ENCODE peak calls at places on chromosomes 13 and 19, in eight cellular contexts. R is fibroblast of lung, K is astrocyte, G is HFF-Myc, C is cardiac fibroblast, B is RWPE2, P is HFFc6, J is AG04450. E is an unnamed sample.

GRCh38 chr19:47661161-47661560 is 52.1 kb upstream of the EHD2 start:
- DNase-seq in R (peak; percentile 51), K (peak; percentile 44), G (no peak), C (no peak), B (no peak), P (no peak), J (no peak), E (no peak)

GRCh38 chr13:74070513-74070912 is 63.7 kb downstream of the KLF12 start:
- DNase-seq in R (no peak), K (no peak), G (no peak), C (no peak), B (no peak), P (no peak), J (no peak), E (no peak)

GRCh38 chr19:13160557-13160956 is 10.3 kb downstream of the IER2 start:
- DNase-seq in R (peak; percentile 53), K (no peak), G (no peak), C (peak; percentile 52), B (no peak), P (peak; percentile 64), J (no peak), E (no peak)

GRCh38 chr19:8244442-8244841 is 35.3 kb downstream of the CERS4 start:
- DNase-seq in R (no peak), K (no peak), G (no peak), C (no peak), B (no peak), P (no peak), J (no peak), E (no peak)

GRCh38 chr13:99454518-99455183 is 46.6 kb upstream of the TM9SF2 start:
- DNase-seq in R (no peak), K (no peak), G (no peak), C (no peak), B (no peak), P (no peak), J (no peak), E (no peak)

GRCh38 chr13:61276401-61276800 is 139.2 kb downstream of the PCDH20 start:
- DNase-seq in R (no peak), K (no peak), G (no peak), C (no peak), B (no peak), P (no peak), J (no peak), E (no peak)

GRCh38 chr13:48908381-48909087 is 67.2 kb upstream of the FNDC3A start:
- DNase-seq in R (peak; percentile 64), K (peak; percentile 54), G (no peak), C (peak; percentile 51), B (no peak), P (no peak), J (no peak), E (no peak)

GRCh38 chr19:19554074-19555023 is 16.3 kb downstream of the CILP2 start:
- DNase-seq in R (peak; percentile 36), K (peak; percentile 23), G (no peak), C (peak; percentile 54), B (peak; percentile 57), P (no peak), J (no peak), E (peak; percentile 82)

GRCh38 chr19:31505596-31505910 is 156.3 kb upstream of the TSHZ3 start:
- DNase-seq in R (no peak), K (no peak), G (no peak), C (no peak), B (peak; percentile 11), P (no peak), J (no peak), E (no peak)
- TF ChIP-seq CTCF in R (no peak), K (no peak), G (no peak), C (no peak), B (no peak), P (no peak), J (no peak), E (no peak)

GRCh38 chr13:39655569-39656324 is at the start of gene COG6:
- DNase-seq in R (peak; percentile 77), K (peak; percentile 58), G (peak; percentile 65), C (peak; percentile 88), B (peak; percentile 72), P (peak; percentile 72), J (peak; percentile 68), E (peak; percentile 90)
- TF ChIP-seq CTCF in R (no peak), K (no peak), G (no peak), C (peak; percentile 11), B (no peak), P (peak; percentile 37), J (no peak), E (no peak)

DNA sequence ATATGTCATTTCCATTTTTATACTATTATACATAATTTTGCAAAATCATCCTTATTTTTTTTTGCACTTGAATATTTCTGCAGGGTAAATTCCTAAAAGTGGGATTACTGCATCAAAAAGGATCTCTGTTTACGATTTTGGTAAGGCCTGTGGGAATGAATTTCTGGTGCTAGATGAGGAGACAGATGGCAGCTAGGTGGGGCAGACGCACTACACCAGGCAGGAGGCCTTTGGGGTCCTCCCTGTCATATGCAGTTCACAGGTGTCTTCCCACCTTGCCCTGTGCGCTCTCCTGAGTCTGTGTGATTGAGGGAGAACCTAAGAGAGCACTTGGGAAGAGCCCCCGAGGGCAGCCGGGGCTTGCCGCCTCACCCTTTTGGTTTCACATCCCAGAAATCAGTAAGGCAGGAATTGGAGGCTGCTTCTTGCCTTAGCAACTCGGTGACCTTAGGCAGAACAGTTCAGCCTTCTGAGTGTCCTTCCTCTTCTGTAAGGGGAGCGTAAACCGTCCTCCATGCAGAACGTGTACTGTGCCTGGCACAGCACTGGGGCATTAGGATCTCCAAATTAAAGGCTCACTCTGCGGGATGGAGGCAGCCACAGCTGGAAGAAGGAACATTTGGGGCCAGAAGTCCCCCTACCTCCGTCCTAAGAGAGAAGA is 13.5 kb upstream of the GJB2 start:
- DNase-seq in R (no peak), K (no peak), G (no peak), C (no peak), B (no peak), P (no peak), J (no peak), E (no peak)
- TF ChIP-seq CTCF in R (no peak), K (no peak), G (no peak), C (no peak), B (no peak), P (no peak), J (no peak), E (no peak)

GRCh38 chr19:16527971-16528521 is 14.2 kb downstream of the CHERP start:
- DNase-seq in R (no peak), K (no peak), G (no peak), C (peak; percentile 32), B (no peak), P (no peak), J (no peak), E (peak; percentile 61)
- TF ChIP-seq CTCF in R (peak; percentile 16), K (peak; percentile 21), G (peak; percentile 55), C (peak; percentile 51), B (peak; percentile 31), P (peak; percentile 64), J (peak; percentile 26), E (peak; percentile 68)

GRCh38 chr13:93230466-93230865 is 3.9 kb downstream of the GPC6 start:
- DNase-seq in R (peak; percentile 94), K (peak; percentile 93), G (no peak), C (peak; percentile 76), B (no peak), P (peak; percentile 46), J (no peak), E (no peak)
- TF ChIP-seq CTCF in R (no peak), K (no peak), G (no peak), C (no peak), B (no peak), P (no peak), J (no peak), E (no peak)

GRCh38 chr13:105518086-105518485 is 1017.4 kb downstream of the EFNB2 start:
- DNase-seq in R (peak; percentile 84), K (peak; percentile 77), G (no peak), C (peak; percentile 65), B (no peak), P (peak; percentile 5), J (no peak), E (no peak)
- TF ChIP-seq CTCF in R (no peak), K (no peak), G (no peak), C (no peak), B (no peak), P (no peak), J (no peak), E (no peak)

DNA sequence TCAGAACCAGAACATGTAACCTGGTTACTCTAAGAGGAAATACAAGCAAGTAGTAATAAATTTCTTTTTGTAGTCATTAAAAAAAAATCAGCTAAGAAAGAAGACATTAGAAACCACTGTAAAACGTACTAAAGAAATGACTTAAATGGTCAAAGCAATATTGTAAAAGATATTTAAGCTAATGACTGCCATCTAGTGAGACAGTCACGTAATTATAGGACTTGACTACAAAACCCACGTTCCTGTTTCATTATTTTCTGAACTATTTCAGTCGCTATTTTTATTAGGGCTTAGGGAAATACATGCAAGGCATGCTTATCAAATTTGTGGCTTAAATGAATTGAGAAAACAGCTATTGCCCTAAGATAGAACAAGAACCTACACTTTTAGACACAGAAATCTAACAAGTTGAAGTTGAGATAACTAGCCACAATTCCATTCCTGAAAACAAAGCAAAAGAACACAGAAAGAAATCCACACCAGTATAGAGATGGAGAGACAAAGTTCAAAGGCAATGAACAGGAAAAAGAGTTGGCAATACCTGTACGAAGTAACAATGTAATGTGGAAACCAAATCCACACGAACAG is 17.9 kb downstream of the ALG5 start:
- DNase-seq in R (peak; percentile 53), K (peak; percentile 36), G (no peak), C (peak; percentile 78), B (no peak), P (peak; percentile 73), J (peak; percentile 36), E (peak; percentile 37)
- TF ChIP-seq CTCF in R (no peak), K (peak; percentile 59), G (no peak), C (peak; percentile 24), B (peak; percentile 74), P (peak; percentile 80), J (peak; percentile 55), E (peak; percentile 54)

DNA sequence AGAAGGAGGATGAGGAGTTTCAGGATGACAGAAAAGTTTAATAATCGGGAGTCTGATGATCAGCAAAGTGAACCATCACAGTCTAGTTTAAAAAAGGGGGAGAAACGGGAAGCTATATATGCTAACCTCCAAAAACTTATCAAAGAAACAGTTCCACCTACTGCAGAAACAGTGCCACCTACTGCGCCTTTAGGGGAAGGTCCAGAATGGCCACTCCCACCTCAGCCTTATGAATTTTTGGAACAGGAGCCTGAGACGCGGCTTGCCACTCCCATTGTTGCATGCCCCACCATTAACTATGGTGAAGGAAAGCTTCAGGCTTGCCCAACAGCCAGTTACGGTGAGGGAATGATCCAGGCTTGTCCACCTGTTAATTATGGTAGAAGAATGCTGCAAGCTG is 929.0 kb downstream of the SLITRK6 start:
- DNase-seq in R (no peak), K (no peak), G (no peak), C (no peak), B (no peak), P (peak; percentile 4), J (no peak), E (no peak)
- TF ChIP-seq CTCF in R (no peak), K (no peak), G (no peak), C (no peak), B (no peak), P (peak; percentile 63), J (peak; percentile 29), E (peak; percentile 35)

E was measured in GM13977.